ENCODE peak calls at places on chromosomes 4 and X, in five cellular contexts. One of them, this sample, is unnamed.

GRCh38 chr4:108107729-108108382 is 60.9 kb downstream of the LEF1 start:
- DNase-seq in Panc1: no peak
- DNase-seq in GM13976: no peak
- DNase-seq in RWPE1: no peak
- DNase-seq in transverse colon: no peak
- DNase-seq in this sample: no peak

GRCh38 chr4:128823025-128823661 is 13.6 kb downstream of the JADE1 start:
- DNase-seq in Panc1: peak
- DNase-seq in GM13976: no peak
- DNase-seq in RWPE1: peak
- DNase-seq in transverse colon: no peak
- DNase-seq in this sample: peak

GRCh38 chrX:139795196-139795595 is 87.2 kb upstream of the MCF2 start:
- DNase-seq in Panc1: no peak
- DNase-seq in GM13976: peak
- DNase-seq in RWPE1: no peak
- DNase-seq in transverse colon: no peak
- DNase-seq in this sample: no peak

GRCh38 chr4:185011408-185011807 is 6.9 kb upstream of the HELT start:
- DNase-seq in Panc1: no peak
- DNase-seq in GM13976: no peak
- DNase-seq in RWPE1: no peak
- DNase-seq in transverse colon: no peak
- DNase-seq in this sample: no peak

GRCh38 chr4:184459413-184459812 is 14.9 kb downstream of the IRF2 start:
- DNase-seq in Panc1: no peak
- DNase-seq in GM13976: no peak
- DNase-seq in RWPE1: no peak
- DNase-seq in transverse colon: no peak
- DNase-seq in this sample: peak

GRCh38 chrX:28498658-28499057 is 88.6 kb upstream of the IL1RAPL1 start:
- DNase-seq in Panc1: no peak
- DNase-seq in GM13976: no peak
- DNase-seq in RWPE1: peak
- DNase-seq in transverse colon: no peak
- DNase-seq in this sample: no peak

GRCh38 chr4:100968046-100968445 is 379.3 kb downstream of the PPP3CA start:
- DNase-seq in Panc1: no peak
- DNase-seq in GM13976: no peak
- DNase-seq in RWPE1: no peak
- DNase-seq in transverse colon: no peak
- DNase-seq in this sample: no peak

GRCh38 chrX:47191331-47191730 is 2.3 kb upstream of the UBA1 start:
- DNase-seq in Panc1: no peak
- DNase-seq in GM13976: no peak
- DNase-seq in RWPE1: peak
- DNase-seq in transverse colon: peak
- DNase-seq in this sample: no peak

GRCh38 chr4:107630185-107630705 is 89.8 kb downstream of the PAPSS1 start:
- DNase-seq in Panc1: no peak
- DNase-seq in GM13976: no peak
- DNase-seq in RWPE1: no peak
- DNase-seq in transverse colon: no peak
- DNase-seq in this sample: no peak

GRCh38 chrX:143788265-143788664 is 67.7 kb upstream of the SPANXN2 start:
- DNase-seq in Panc1: peak
- DNase-seq in GM13976: no peak
- DNase-seq in RWPE1: no peak
- DNase-seq in transverse colon: no peak
- DNase-seq in this sample: no peak

GRCh38 chr4:89136525-89136924 is 25.2 kb downstream of the TIGD2 start:
- DNase-seq in Panc1: no peak
- DNase-seq in GM13976: no peak
- DNase-seq in RWPE1: no peak
- DNase-seq in transverse colon: no peak
- DNase-seq in this sample: peak

GRCh38 chr4:114015444-114015899 is 36.0 kb upstream of the ARSJ start:
- DNase-seq in Panc1: peak
- DNase-seq in GM13976: no peak
- DNase-seq in RWPE1: peak
- DNase-seq in transverse colon: no peak
- DNase-seq in this sample: peak

GRCh38 chr4:184763150-184763780 is 29.4 kb upstream of the CENPU start:
- DNase-seq in Panc1: no peak
- DNase-seq in GM13976: no peak
- DNase-seq in RWPE1: no peak
- DNase-seq in transverse colon: peak
- DNase-seq in this sample: no peak

GRCh38 chrX:47992093-47992375 is 11.8 kb downstream of the ZNF182 start:
- DNase-seq in Panc1: no peak
- DNase-seq in GM13976: no peak
- DNase-seq in RWPE1: no peak
- DNase-seq in transverse colon: no peak
- DNase-seq in this sample: peak

GRCh38 chrX:150450519-150451177 is 87.5 kb downstream of the MAMLD1 start:
- DNase-seq in Panc1: no peak
- DNase-seq in GM13976: no peak
- DNase-seq in RWPE1: no peak
- DNase-seq in transverse colon: no peak
- DNase-seq in this sample: no peak

GRCh38 chr4:104591505-104591904 is 96.8 kb upstream of the CXXC4 start:
- DNase-seq in Panc1: no peak
- DNase-seq in GM13976: no peak
- DNase-seq in RWPE1: no peak
- DNase-seq in transverse colon: peak
- DNase-seq in this sample: no peak

GRCh38 chrX:102345916-102346315 is 93.9 kb downstream of the NXF2B start:
- DNase-seq in Panc1: peak
- DNase-seq in GM13976: peak
- DNase-seq in RWPE1: peak
- DNase-seq in transverse colon: peak
- DNase-seq in this sample: peak

GRCh38 chr4:157898836-157899605 is 273.8 kb downstream of the GASK1B start:
- DNase-seq in Panc1: no peak
- DNase-seq in GM13976: no peak
- DNase-seq in RWPE1: no peak
- DNase-seq in transverse colon: no peak
- DNase-seq in this sample: no peak

GRCh38 chrX:68989865-68990606 is 161.2 kb downstream of the EFNB1 start:
- DNase-seq in Panc1: no peak
- DNase-seq in GM13976: peak
- DNase-seq in RWPE1: no peak
- DNase-seq in transverse colon: no peak
- DNase-seq in this sample: peak

GRCh38 chrX:152810403-152810802 is 20.2 kb downstream of the CETN2 start:
- DNase-seq in Panc1: no peak
- DNase-seq in GM13976: no peak
- DNase-seq in RWPE1: no peak
- DNase-seq in transverse colon: no peak
- DNase-seq in this sample: no peak

GRCh38 chrX:22666441-22666840 is 333.3 kb upstream of the DDX53 start:
- DNase-seq in Panc1: no peak
- DNase-seq in GM13976: peak
- DNase-seq in RWPE1: no peak
- DNase-seq in transverse colon: no peak
- DNase-seq in this sample: no peak

GRCh38 chrX:101659601-101660063 is at the start of gene ARMCX2:
- DNase-seq in Panc1: no peak
- DNase-seq in GM13976: peak
- DNase-seq in RWPE1: no peak
- DNase-seq in transverse colon: peak
- DNase-seq in this sample: peak

GRCh38 chrX:12308420-12308819 is 170.1 kb downstream of the FRMPD4 start:
- DNase-seq in Panc1: no peak
- DNase-seq in GM13976: no peak
- DNase-seq in RWPE1: no peak
- DNase-seq in transverse colon: no peak
- DNase-seq in this sample: no peak

GRCh38 chr4:6324999-6325790 is 55.5 kb downstream of the WFS1 start:
- DNase-seq in Panc1: no peak
- DNase-seq in GM13976: no peak
- DNase-seq in RWPE1: peak
- DNase-seq in transverse colon: peak
- DNase-seq in this sample: no peak

GRCh38 chr4:126563389-126563788 is 1069.4 kb upstream of the INTU start:
- DNase-seq in Panc1: no peak
- DNase-seq in GM13976: no peak
- DNase-seq in RWPE1: no peak
- DNase-seq in transverse colon: no peak
- DNase-seq in this sample: no peak

GRCh38 chrX:151871244-151871643 is 41.4 kb upstream of the MAGEA4 start:
- DNase-seq in Panc1: no peak
- DNase-seq in GM13976: no peak
- DNase-seq in RWPE1: peak
- DNase-seq in transverse colon: no peak
- DNase-seq in this sample: peak

GRCh38 chrX:13077168-13077567 is 32.7 kb upstream of the FAM9C start:
- DNase-seq in Panc1: no peak
- DNase-seq in GM13976: no peak
- DNase-seq in RWPE1: no peak
- DNase-seq in transverse colon: no peak
- DNase-seq in this sample: peak

GRCh38 chrX:129651756-129652564 is 2.8 kb downstream of the APLN start:
- DNase-seq in Panc1: no peak
- DNase-seq in GM13976: no peak
- DNase-seq in RWPE1: no peak
- DNase-seq in transverse colon: no peak
- DNase-seq in this sample: no peak

GRCh38 chr4:105807496-105807895 is 87.8 kb upstream of the NPNT start:
- DNase-seq in Panc1: no peak
- DNase-seq in GM13976: no peak
- DNase-seq in RWPE1: no peak
- DNase-seq in transverse colon: no peak
- DNase-seq in this sample: peak

GRCh38 chrX:20067709-20068315 is 48.9 kb downstream of the MAP7D2 start:
- DNase-seq in Panc1: peak
- DNase-seq in GM13976: no peak
- DNase-seq in RWPE1: peak
- DNase-seq in transverse colon: peak
- DNase-seq in this sample: peak

DNA sequence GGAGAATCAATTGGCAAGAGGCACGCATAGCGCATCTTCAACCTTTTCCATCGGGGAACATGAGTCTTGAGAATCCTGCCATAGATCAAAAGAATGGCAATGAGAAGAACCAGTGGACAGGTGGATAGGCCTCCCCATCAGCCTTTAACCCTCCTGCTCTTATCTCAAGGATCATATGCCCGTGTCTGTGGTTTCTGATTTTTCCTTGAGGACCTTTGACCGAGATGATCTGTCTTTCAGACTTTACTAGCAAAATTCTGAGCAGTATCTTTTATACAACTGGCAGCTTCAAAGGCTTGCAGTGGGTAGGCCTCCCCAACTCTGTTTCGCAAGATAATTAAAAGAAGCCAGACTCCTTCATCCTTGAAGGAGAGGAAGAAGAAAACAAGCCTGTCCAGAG is 174.4 kb downstream of the REPS2 start:
- DNase-seq in Panc1: no peak
- DNase-seq in GM13976: no peak
- DNase-seq in RWPE1: no peak
- DNase-seq in transverse colon: no peak
- DNase-seq in this sample: no peak
- TF ChIP-seq CTCF in Panc1: no peak
- TF ChIP-seq CTCF in GM13976: no peak
- TF ChIP-seq CTCF in RWPE1: no peak
- TF ChIP-seq CTCF in transverse colon: no peak
- TF ChIP-seq CTCF in this sample: no peak

GRCh38 chrX:92232182-92232581 is 453.0 kb downstream of the PCDH11X start:
- DNase-seq in Panc1: no peak
- DNase-seq in GM13976: no peak
- DNase-seq in RWPE1: no peak
- DNase-seq in transverse colon: no peak
- DNase-seq in this sample: no peak
- TF ChIP-seq CTCF in Panc1: peak
- TF ChIP-seq CTCF in GM13976: no peak
- TF ChIP-seq CTCF in RWPE1: peak
- TF ChIP-seq CTCF in transverse colon: no peak
- TF ChIP-seq CTCF in this sample: peak

GRCh38 chr4:93157984-93158383 is 670.6 kb upstream of the ATOH1 start:
- DNase-seq in Panc1: no peak
- DNase-seq in GM13976: no peak
- DNase-seq in RWPE1: peak
- DNase-seq in transverse colon: no peak
- DNase-seq in this sample: no peak
- TF ChIP-seq CTCF in Panc1: no peak
- TF ChIP-seq CTCF in GM13976: no peak
- TF ChIP-seq CTCF in RWPE1: no peak
- TF ChIP-seq CTCF in transverse colon: no peak
- TF ChIP-seq CTCF in this sample: no peak

DNA sequence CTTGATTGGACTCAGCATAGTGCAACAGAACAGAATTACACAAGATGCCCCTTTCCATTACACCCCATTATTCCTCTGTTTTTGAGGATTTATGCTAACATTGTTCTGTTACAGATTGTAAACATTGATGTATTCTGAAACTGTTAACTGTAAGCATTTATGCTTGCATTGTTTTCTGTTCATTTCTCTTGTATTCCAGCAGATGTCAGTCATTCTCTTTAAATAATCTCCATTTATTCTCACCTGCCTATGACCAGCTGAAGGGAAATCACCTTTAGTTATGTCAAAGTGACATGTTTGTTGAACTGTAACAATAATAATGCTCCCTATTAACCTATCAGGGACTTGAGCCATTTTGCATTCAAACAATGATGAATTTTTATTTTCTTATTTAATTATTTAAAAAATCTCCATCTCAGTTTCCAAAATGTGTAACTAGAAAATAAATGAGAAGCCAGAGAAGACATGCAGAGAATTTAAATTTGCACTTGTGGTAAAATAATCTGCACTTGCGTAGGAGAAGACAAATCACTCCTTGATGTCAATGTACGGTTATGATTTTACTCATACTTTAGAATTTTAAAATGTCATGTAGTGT is 58.0 kb downstream of the SPCS3 start:
- DNase-seq in Panc1: no peak
- DNase-seq in GM13976: peak
- DNase-seq in RWPE1: peak
- DNase-seq in transverse colon: no peak
- DNase-seq in this sample: peak
- TF ChIP-seq CTCF in Panc1: peak
- TF ChIP-seq CTCF in GM13976: peak
- TF ChIP-seq CTCF in RWPE1: peak
- TF ChIP-seq CTCF in transverse colon: no peak
- TF ChIP-seq CTCF in this sample: peak

DNA sequence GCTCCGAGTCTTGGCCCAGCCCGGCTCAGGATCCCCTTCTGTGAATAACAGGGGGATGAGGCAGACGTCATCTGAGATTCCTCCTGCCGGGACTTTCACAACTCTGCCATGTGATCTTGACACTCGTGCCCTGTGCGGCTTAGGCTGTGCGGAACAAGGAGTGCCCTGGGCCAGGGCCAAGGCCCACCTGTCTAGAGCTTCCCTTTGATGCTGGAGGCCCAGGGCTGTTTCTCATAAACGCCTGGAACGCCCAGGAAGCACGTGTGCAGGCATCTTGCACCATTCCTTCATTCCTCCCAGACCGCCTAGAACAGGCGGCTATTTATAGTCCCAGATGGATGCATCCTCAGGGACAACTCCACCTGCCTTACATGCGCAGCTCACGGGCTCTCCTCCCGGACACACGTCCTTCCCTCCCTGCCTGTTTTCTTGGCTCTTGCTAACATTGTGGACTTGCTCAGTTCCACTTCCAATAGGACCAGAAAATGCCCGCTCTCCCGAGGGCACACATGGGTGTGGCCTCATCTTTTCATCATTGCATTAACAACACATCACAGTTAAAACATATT is 57.3 kb downstream of the ABLIM2 start:
- DNase-seq in Panc1: no peak
- DNase-seq in GM13976: no peak
- DNase-seq in RWPE1: peak
- DNase-seq in transverse colon: peak
- DNase-seq in this sample: no peak
- TF ChIP-seq CTCF in Panc1: no peak
- TF ChIP-seq CTCF in GM13976: no peak
- TF ChIP-seq CTCF in RWPE1: no peak
- TF ChIP-seq CTCF in transverse colon: no peak
- TF ChIP-seq CTCF in this sample: no peak

This sample was measured in HFFc6.